ENCODE peak calls at places on chromosome 10, in eight cellular contexts. F, W, E, Z, G, T, R and I are unnamed samples.

GRCh38 chr10:76649723-76650127 is 987.9 kb downstream of the KCNMA1 start:
- DNase-seq in E (no peak), T (peak; percentile 61), W (no peak), Z (no peak), R (no peak), G (peak; percentile 46), F (peak; percentile 25), I (no peak)

GRCh38 chr10:50567384-50567783 is 56.4 kb downstream of the SGMS1 start:
- DNase-seq in F (no peak), G (no peak), W (no peak), T (no peak), E (no peak), R (no peak), Z (no peak), I (no peak)

GRCh38 chr10:63886281-63887025 is 365.3 kb downstream of the REEP3 start:
- DNase-seq in F (no peak), G (no peak), Z (no peak), R (no peak), E (no peak), W (no peak), T (no peak), I (no peak)

GRCh38 chr10:90893190-90893589 is 21.4 kb downstream of the RPP30 start:
- DNase-seq in T (no peak), W (no peak), E (no peak), R (no peak), G (no peak), Z (no peak), F (no peak), I (no peak)

GRCh38 chr10:123721441-123722049 is 55.4 kb downstream of the GPR26 start:
- DNase-seq in R (no peak), W (no peak), G (no peak), Z (no peak), F (no peak), T (no peak), E (no peak), I (no peak)

GRCh38 chr10:72276421-72277339 is 3.0 kb downstream of the DDIT4 start:
- DNase-seq in G (peak; percentile 60), R (no peak), W (peak; percentile 76), T (no peak), E (no peak), F (no peak), Z (no peak), I (no peak)

GRCh38 chr10:89183571-89183970 is 23.5 kb downstream of the CH25H start:
- DNase-seq in E (no peak), F (peak; percentile 9), R (no peak), Z (no peak), W (no peak), G (no peak), T (no peak), I (no peak)

GRCh38 chr10:75049316-75050285 is 61.9 kb upstream of the SAMD8 start:
- DNase-seq in W (no peak), R (no peak), G (no peak), T (peak; percentile 3), E (no peak), Z (no peak), F (no peak), I (no peak)

GRCh38 chr10:46216003-46216634 is 70.7 kb upstream of the ANTXRL start:
- DNase-seq in G (no peak), Z (peak; percentile 8), F (no peak), R (no peak), T (no peak), W (no peak), E (no peak), I (peak; percentile 27)

GRCh38 chr10:132011027-132011426 is 29.3 kb upstream of the BNIP3 start:
- DNase-seq in Z (no peak), T (no peak), G (no peak), E (no peak), F (no peak), R (no peak), W (peak; percentile 54), I (no peak)

GRCh38 chr10:52952391-52953079 is 180.0 kb upstream of the MBL2 start:
- DNase-seq in G (no peak), F (no peak), T (no peak), W (no peak), E (no peak), Z (no peak), R (no peak), I (no peak)

GRCh38 chr10:52954407-52954806 is 181.8 kb upstream of the MBL2 start:
- DNase-seq in Z (no peak), E (no peak), R (no peak), G (no peak), F (no peak), T (no peak), W (no peak), I (no peak)

GRCh38 chr10:52949899-52950298 is 177.3 kb upstream of the MBL2 start:
- DNase-seq in G (no peak), Z (no peak), F (no peak), E (no peak), R (no peak), T (no peak), W (no peak), I (no peak)

GRCh38 chr10:52951819-52952218 is 179.2 kb upstream of the MBL2 start:
- DNase-seq in F (peak; percentile 5), G (peak; percentile 18), R (peak; percentile 27), Z (peak; percentile 65), E (no peak), W (peak; percentile 40), T (no peak), I (peak; percentile 56)

DNA sequence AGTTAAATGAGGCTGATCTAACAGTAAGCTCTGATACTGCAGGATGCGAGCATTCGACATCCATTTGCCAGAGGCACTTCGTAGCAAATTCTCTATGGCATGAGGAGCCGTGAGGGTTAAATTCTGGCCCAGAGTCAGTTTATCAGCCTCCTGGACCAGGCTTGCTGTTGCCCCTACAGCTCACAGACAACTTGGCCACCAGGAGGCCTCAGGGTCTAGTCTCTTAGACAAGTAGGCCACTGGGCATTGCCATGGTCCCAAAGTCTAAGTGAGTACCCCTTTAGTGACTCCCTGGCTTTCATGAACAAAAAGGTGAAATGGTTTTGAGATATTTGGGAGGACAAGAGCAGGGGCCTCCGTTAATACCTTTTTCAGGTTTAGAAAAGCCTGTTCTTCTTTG is 178.0 kb upstream of the MBL2 start:
- DNase-seq in T (no peak), G (no peak), R (no peak), W (no peak), Z (no peak), F (no peak), E (no peak), I (no peak)
- TF ChIP-seq CTCF in T (no peak), G (no peak), R (peak; percentile 18), W (no peak), Z (no peak), F (no peak), E (no peak), I (no peak)

GRCh38 chr10:33463011-33463410 is 128.5 kb upstream of the NRP1 start:
- DNase-seq in G (no peak), Z (no peak), T (no peak), W (no peak), F (no peak), E (no peak), R (no peak), I (no peak)

GRCh38 chr10:33455029-33455428 is 120.6 kb upstream of the NRP1 start:
- DNase-seq in E (no peak), T (no peak), F (no peak), W (no peak), Z (no peak), G (no peak), R (no peak), I (no peak)

GRCh38 chr10:33461295-33461640 is 126.8 kb upstream of the NRP1 start:
- DNase-seq in R (no peak), G (no peak), W (no peak), Z (no peak), T (no peak), F (no peak), E (no peak), I (no peak)

GRCh38 chr10:33460461-33461294 is 126.2 kb upstream of the NRP1 start:
- DNase-seq in Z (no peak), T (peak; percentile 39), R (no peak), E (no peak), F (peak; percentile 71), G (peak; percentile 69), W (no peak), I (no peak)

DNA sequence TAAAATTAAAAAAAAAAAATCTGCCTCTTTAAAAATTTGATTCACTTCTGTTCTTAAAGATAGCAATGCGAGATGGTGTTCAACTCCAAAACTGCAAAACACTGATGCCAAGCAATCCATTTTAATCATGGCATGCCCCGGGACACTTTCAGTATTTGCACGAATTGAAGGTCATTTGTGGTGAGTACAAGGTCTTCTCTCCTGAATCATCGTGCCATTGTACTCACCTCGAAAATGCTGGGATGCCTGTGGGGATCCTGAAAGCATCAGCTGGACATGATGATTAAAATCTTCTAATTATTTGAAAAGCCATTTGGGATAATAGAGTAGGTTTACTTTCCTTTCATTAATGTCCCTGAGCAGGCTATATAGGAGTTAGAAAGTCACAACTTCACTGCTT is 125.1 kb upstream of the NRP1 start:
- DNase-seq in E (no peak), W (no peak), Z (no peak), T (no peak), G (no peak), R (no peak), F (peak; percentile 49), I (no peak)
- TF ChIP-seq CTCF in E (no peak), W (no peak), Z (no peak), T (no peak), G (no peak), R (no peak), F (no peak), I (no peak)

GRCh38 chr10:12741255-12741915 is 260.1 kb downstream of the CCDC3 start:
- DNase-seq in W (peak; percentile 69), Z (no peak), R (no peak), F (no peak), G (no peak), T (peak; percentile 25), E (no peak), I (no peak)

GRCh38 chr10:12748186-12748585 is 253.3 kb downstream of the CCDC3 start:
- DNase-seq in E (no peak), F (no peak), R (no peak), Z (no peak), W (no peak), G (no peak), T (no peak), I (no peak)

DNA sequence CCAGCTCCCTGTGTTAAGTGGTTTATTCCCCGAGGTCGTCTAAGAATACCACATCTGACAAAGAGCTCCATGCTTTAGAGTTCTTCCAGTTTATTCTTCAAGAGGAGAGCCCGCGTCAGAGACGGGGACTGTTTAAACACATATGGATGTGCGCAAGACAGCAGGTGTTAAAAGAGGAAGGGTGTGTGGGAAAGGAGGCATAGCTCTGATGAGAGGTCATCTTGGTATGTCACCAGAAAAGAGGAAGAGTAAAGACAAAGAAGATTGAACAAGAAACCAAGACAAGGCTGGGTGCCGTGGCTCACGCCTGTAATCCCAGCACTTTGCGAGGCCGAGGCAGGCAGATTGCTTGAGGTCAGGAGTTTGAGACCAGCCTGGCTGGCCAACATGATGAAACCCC is 258.7 kb downstream of the CCDC3 start:
- DNase-seq in Z (no peak), G (no peak), R (no peak), E (no peak), W (no peak), T (no peak), F (no peak), I (peak; percentile 44)
- TF ChIP-seq CTCF in Z (no peak), G (no peak), R (no peak), E (no peak), W (no peak), T (no peak), F (no peak), I (no peak)

GRCh38 chr10:69866688-69867461 is 65.2 kb downstream of the COL13A1 start:
- DNase-seq in R (no peak), W (peak; percentile 40), F (peak; percentile 86), Z (no peak), T (peak; percentile 47), E (peak; percentile 83), G (peak; percentile 86), I (no peak)
- TF ChIP-seq CTCF in R (no peak), W (no peak), F (peak; percentile 20), Z (no peak), T (no peak), E (peak; percentile 5), G (peak; percentile 29), I (no peak)